ENCODE peak calls at places on chromosome 7, in five cellular contexts. O is endothelial cell of umbilical vein, D is upper lobe of left lung, T is transverse colon, J is sigmoid colon. Y is an unnamed sample.

GRCh38 chr7:130733866-130734524 is at the start of gene KLF14:
- DNase-seq in J (no peak), O (no peak), D (no peak), T (peak; percentile 17), Y (peak; percentile 54)

GRCh38 chr7:123485187-123485586 is 49.2 kb downstream of the IQUB start:
- DNase-seq in J (no peak), D (no peak), O (no peak), T (no peak), Y (no peak)

GRCh38 chr7:42736931-42737330 is 174.9 kb downstream of the C7orf25 start:
- DNase-seq in J (no peak), T (no peak), O (no peak), D (no peak), Y (no peak)

GRCh38 chr7:18667466-18667865 is 171.9 kb downstream of the HDAC9 start:
- DNase-seq in J (no peak), D (no peak), T (no peak), O (peak; percentile 85), Y (no peak)

GRCh38 chr7:37709631-37710509 is 26.3 kb downstream of the GPR141 start:
- DNase-seq in O (no peak), D (no peak), T (no peak), J (no peak), Y (no peak)

GRCh38 chr7:15503603-15504280 is 58.1 kb downstream of the AGMO start:
- DNase-seq in O (peak; percentile 76), D (no peak), J (no peak), T (no peak), Y (no peak)

GRCh38 chr7:37510043-37510634 is 61.5 kb upstream of the ELMO1 start:
- DNase-seq in J (no peak), D (no peak), O (peak; percentile 46), T (no peak), Y (no peak)

GRCh38 chr7:150916670-150917069 is 61.5 kb downstream of the KCNH2 start:
- DNase-seq in O (no peak), T (no peak), J (no peak), D (no peak), Y (no peak)

GRCh38 chr7:91165846-91166230 is 98.4 kb upstream of the FZD1 start:
- DNase-seq in D (no peak), O (no peak), T (no peak), J (no peak), Y (no peak)

GRCh38 chr7:140176811-140177702 is at the start of gene KDM7A:
- DNase-seq in J (peak; percentile 95), T (peak; percentile 90), O (peak; percentile 90), D (peak; percentile 93), Y (peak; percentile 78)
- TF ChIP-seq POLR2A in J (peak; percentile 22), T (peak; percentile 77), O (no peak), D (peak; percentile 51), Y (peak; percentile 19)

DNA sequence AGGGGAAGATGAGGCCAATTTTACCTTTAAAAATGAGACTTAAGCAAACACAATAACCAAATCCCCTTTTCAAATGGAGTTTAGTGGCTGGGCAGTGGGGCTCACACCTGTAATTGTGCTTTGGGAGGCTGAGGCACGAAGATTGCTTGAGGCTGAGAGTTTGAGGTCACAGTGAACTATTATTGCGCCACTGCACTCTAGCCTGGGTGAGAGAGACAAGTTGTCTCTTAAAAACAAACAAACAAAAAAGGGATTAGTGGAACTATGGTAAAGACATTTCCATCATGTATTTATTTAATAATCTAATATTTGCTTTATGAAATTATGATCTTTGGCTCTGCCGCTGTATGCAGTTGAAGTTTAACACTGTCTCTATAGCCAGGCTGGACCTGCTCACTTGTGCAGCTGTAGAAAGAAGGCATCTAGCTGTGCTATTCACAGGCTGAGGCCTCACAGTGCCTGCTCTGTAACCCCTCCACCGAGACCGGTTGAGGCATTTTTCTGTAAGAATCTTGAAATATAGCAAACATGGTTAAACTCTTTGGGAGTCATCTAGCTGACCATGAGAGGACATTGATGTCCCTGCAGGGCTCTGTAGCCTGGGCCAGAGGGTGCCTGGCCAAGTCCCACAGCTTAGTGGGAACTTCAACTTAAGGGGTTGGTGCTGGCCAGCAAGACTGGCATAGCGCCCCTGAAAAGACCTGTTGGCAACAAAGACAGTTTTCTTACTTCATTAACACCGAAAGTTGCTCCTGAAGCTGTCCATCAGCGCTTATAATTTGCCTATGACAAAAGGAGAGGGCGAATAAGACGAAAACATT is 131.8 kb downstream of the BMPER start:
- DNase-seq in O (no peak), T (no peak), J (no peak), D (no peak), Y (no peak)
- TF ChIP-seq POLR2AphosphoS5 in O (no peak), T (no peak), J (no peak), D (no peak), Y (no peak)

GRCh38 chr7:101122933-101123702 is 3.8 kb upstream of the SERPINE1 start:
- DNase-seq in T (no peak), J (no peak), O (no peak), D (no peak), Y (no peak)
- TF ChIP-seq POLR2A in T (no peak), J (no peak), O (no peak), D (no peak), Y (no peak)

DNA sequence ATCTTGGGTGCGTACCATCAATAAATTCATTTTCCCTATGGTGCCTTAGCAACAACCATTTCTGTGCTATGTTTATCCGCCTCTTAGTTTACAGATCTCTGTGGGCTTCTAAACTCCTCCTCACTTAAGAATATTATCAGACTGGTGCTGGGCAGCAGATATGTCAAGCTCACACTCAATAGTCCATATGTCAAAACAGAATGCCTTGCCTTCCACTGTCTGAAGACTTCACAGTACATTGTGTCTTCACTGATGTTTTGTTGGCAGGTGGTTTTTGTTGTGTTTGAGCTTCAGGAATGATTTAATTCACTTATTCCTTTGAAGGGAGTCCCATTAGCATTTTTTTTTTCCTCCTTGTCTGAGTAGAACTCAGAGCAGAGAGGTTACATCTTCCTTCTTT is 419.6 kb downstream of the DNAJB9 start:
- DNase-seq in O (no peak), J (no peak), T (no peak), D (no peak), Y (no peak)
- TF ChIP-seq POLR2AphosphoS5 in O (no peak), J (no peak), T (no peak), D (no peak), Y (no peak)

GRCh38 chr7:102398543-102398942 is 2.4 kb downstream of the PRKRIP1 start:
- DNase-seq in T (no peak), J (no peak), D (no peak), O (no peak), Y (no peak)

GRCh38 chr7:102396710-102397019 is 502 bp downstream of the PRKRIP1 start:
- DNase-seq in T (no peak), D (no peak), O (no peak), J (no peak), Y (no peak)

GRCh38 chr7:102393467-102393866 is 2.7 kb upstream of the PRKRIP1 start:
- DNase-seq in J (no peak), T (no peak), O (no peak), D (no peak), Y (no peak)

GRCh38 chr7:102395620-102395957 is 574 bp upstream of the PRKRIP1 start:
- DNase-seq in T (no peak), O (no peak), J (peak; percentile 55), D (no peak), Y (no peak)

GRCh38 chr7:102395958-102396709 is at the start of gene PRKRIP1:
- DNase-seq in D (peak; percentile 93), T (peak; percentile 89), O (peak; percentile 92), J (peak; percentile 92), Y (peak; percentile 87)
- TF ChIP-seq POLR2A in D (peak; percentile 48), T (peak; percentile 68), O (peak; percentile 83), J (no peak), Y (peak; percentile 65)

DNA sequence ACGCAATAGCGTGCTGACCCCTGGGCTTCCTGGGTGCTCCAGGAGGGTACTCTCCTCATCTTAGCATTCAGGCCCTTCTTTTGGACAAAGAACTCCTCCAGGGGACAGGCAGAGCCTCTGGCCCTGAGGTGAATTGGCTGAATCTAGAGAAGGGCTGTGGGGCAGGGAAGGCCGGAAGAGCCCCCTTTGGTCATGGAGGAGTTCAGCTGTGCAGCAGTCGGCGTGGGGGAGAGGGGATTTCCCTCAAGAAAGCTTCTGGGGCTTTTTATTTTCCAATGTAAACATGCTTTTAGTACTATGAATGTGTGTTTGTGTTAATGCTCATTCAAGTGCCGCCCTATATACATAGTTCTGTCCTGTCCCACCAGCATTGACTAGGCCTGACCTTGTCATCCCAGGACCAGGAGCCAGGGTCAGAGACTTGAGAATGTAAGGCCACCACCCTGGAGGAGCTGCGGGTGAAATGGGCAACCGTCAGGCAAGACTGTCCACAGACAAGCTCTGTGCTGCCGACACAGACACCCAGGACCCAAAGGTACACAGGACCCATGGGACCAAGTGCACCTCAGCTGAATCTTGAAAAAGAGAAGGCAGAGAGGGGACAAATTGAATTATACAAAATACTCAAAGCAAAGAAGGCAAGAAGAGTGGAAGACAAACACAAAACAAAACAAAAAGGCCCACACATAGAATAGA is 38.7 kb downstream of the FIGNL1 start:
- DNase-seq in D (no peak), T (no peak), J (no peak), O (no peak), Y (no peak)
- TF ChIP-seq POLR2AphosphoS5 in D (no peak), T (no peak), J (no peak), O (no peak), Y (no peak)

GRCh38 chr7:4973728-4974198 is 14.8 kb upstream of the MMD2 start:
- DNase-seq in J (peak; percentile 93), T (peak; percentile 93), O (peak; percentile 90), D (peak; percentile 91), Y (peak; percentile 75)
- TF ChIP-seq POLR2A in J (no peak), T (peak; percentile 38), O (peak; percentile 73), D (peak; percentile 30), Y (peak; percentile 83)

DNA sequence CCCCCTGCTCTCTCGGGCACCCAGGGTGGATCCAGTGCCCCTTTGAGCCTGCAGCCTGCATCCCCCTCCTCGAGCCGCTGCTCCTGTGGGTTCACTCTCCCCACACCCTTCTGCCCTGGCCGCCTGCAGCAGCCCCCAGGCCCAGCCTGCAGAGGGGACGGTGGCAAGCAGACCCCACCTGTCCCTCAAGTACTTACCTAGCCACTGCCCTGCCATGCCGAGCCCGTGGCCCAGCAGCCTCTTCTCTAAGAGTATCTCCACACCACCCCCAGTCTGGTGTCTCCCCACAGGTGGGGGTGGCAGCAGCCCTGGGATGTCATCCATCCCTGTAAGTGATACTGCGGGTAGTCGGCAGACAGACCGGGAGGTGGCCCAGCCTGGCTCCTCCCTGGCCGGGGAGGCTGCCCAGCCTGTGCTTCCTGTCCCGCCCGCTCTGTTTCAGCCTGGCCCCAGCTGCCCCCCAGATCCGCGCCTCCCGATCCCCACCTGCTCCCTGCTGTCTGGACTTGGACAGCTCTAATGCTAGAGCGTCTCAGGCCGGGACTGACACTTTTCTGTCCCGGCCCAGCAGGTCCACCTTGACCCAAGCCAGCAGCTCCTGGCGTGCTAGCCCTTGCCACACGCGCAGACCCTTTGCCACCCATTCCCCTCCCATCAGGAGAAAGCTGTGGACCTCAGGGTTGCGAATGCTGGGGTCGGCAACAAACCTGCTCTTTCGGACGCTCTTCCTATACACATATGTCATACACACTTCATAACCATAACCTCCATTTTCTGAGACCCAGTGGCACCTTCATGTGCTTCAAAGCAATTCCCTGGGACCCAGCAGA is 25.0 kb downstream of the YKT6 start:
- DNase-seq in T (no peak), D (no peak), O (no peak), J (no peak), Y (no peak)
- TF ChIP-seq POLR2AphosphoS5 in T (no peak), D (no peak), O (no peak), J (no peak), Y (no peak)

Y was measured in GM12892.